ENCODE peak calls at places on chromosome 3, in five cellular contexts. D, W, N, L and P are unnamed samples.

GRCh38 chr3:76369170-76369569 is 583.8 kb upstream of the ZNF717 start:
- DNase-seq in D (no peak), W (no peak), N (no peak), L (no peak), P (no peak)

GRCh38 chr3:42661593-42662022 is 8.1 kb downstream of the ZBTB47 start:
- DNase-seq in D (no peak), W (no peak), N (no peak), L (no peak), P (no peak)

GRCh38 chr3:17775073-17775472 is 32.6 kb upstream of the TBC1D5 start:
- DNase-seq in D (no peak), W (no peak), N (no peak), L (no peak), P (no peak)

GRCh38 chr3:56190906-56191305 is 277.4 kb downstream of the ERC2 start:
- DNase-seq in D (no peak), W (no peak), N (no peak), L (no peak), P (no peak)

GRCh38 chr3:116394365-116394764 is 50.9 kb downstream of the LSAMP start:
- DNase-seq in D (no peak), W (no peak), N (no peak), L (no peak), P (no peak)

GRCh38 chr3:56884387-56884786 is 82.6 kb upstream of the ARHGEF3 start:
- DNase-seq in D (no peak), W (no peak), N (no peak), L (no peak), P (no peak)

GRCh38 chr3:33187368-33187634 is 31.3 kb downstream of the SUSD5 start:
- DNase-seq in D (no peak), W (no peak), N (no peak), L (no peak), P (no peak)

GRCh38 chr3:32593903-32594525 is 23.4 kb upstream of the DYNC1LI1 start:
- DNase-seq in D (no peak), W (no peak), N (no peak), L (no peak), P (no peak)

GRCh38 chr3:102471001-102471400 is 36.2 kb downstream of the ZPLD1 start:
- DNase-seq in D (no peak), W (no peak), N (peak), L (no peak), P (no peak)

GRCh38 chr3:65516998-65517397 is 521.7 kb downstream of the MAGI1 start:
- DNase-seq in D (no peak), W (no peak), N (no peak), L (no peak), P (no peak)

GRCh38 chr3:36906504-36907149 is 38.2 kb downstream of the TRANK1 start:
- DNase-seq in D (no peak), W (no peak), N (no peak), L (no peak), P (no peak)

GRCh38 chr3:147392083-147392916 is 14.0 kb downstream of the ZIC4 start:
- DNase-seq in D (no peak), W (peak), N (peak), L (no peak), P (peak)
- H3K27ac ChIP-seq in D (no peak), W (no peak), N (no peak), L (no peak), P (no peak)

GRCh38 chr3:71255498-71255897 is 328.0 kb downstream of the FOXP1 start:
- DNase-seq in D (no peak), W (no peak), N (no peak), L (no peak), P (no peak)
- H3K27ac ChIP-seq in D (peak), W (no peak), N (no peak), L (no peak), P (no peak)

GRCh38 chr3:3097958-3098357 is 12.2 kb downstream of the IL5RA start:
- DNase-seq in D (peak), W (no peak), N (no peak), L (no peak), P (no peak)

GRCh38 chr3:3105246-3105645 is 4.9 kb downstream of the IL5RA start:
- DNase-seq in D (no peak), W (no peak), N (no peak), L (no peak), P (no peak)

GRCh38 chr3:3105815-3106214 is 4.4 kb downstream of the IL5RA start:
- DNase-seq in D (no peak), W (no peak), N (no peak), L (no peak), P (no peak)

GRCh38 chr3:3102751-3103150 is 7.4 kb downstream of the IL5RA start:
- DNase-seq in D (no peak), W (no peak), N (no peak), L (no peak), P (no peak)

GRCh38 chr3:3101660-3102458 is 8.3 kb downstream of the IL5RA start:
- DNase-seq in D (no peak), W (no peak), N (no peak), L (no peak), P (no peak)
- H3K27ac ChIP-seq in D (no peak), W (no peak), N (no peak), L (no peak), P (no peak)

DNA sequence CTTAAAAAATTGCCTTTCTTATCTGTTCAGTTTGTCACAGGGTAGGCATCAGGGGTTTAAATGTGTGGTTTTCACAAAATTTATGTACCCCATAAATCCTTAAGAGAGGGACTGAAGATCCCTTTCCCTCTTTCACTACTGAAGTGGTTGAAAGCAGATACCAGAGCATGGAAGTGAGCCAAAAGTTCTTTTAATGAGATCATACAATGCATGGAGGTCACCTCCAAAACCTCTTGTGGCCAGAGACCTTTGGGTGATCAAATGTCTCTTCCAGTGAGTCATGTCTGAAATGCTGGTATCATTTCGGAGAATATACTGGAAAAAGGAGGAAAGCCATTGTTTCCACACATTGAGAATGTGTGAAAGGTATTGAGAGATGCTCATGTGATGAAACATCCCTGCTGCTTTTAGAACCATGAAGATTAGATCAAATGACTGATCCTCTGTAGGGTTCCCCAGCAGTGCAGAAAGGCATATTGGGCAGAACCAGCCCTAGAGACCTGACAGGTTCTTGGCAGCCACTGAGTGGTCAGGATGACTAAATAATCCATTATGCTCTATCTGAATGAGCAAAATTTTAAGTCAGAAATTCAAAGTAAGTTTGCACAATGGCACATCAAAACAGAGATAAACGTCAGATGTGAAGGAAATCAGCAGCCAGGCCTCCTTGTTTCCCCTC is 165.8 kb upstream of the SLC2A2 start:
- DNase-seq in D (no peak), W (no peak), N (no peak), L (no peak), P (no peak)
- H3K27ac ChIP-seq in D (no peak), W (no peak), N (no peak), L (no peak), P (no peak)